ENCODE peak calls at places on chromosomes 7 and 10, in six cellular contexts. J is T-cell, Y is bronchial epithelial cell, O is fibroblast of pulmonary artery, K is NCI-H187, Z is iPS-NIHi11. I is an unnamed sample.

GRCh38 chr10:85667638-85668233 is 698.9 kb downstream of the GRID1 start:
- DNase-seq in J (no peak), Y (no peak), O (no peak), K (no peak), Z (peak; percentile 55), I (no peak)

GRCh38 chr10:84328303-84329093 is at the start of gene CCSER2:
- DNase-seq in J (peak; percentile 82), Y (peak; percentile 85), O (peak; percentile 96), K (peak; percentile 80), Z (peak; percentile 98), I (peak; percentile 99)

GRCh38 chr10:132518572-132519381 is 18.8 kb upstream of the INPP5A start:
- DNase-seq in J (no peak), Y (peak; percentile 40), O (no peak), K (peak; percentile 48), Z (peak; percentile 89), I (no peak)

GRCh38 chr10:129768437-129769355 is 195.4 kb downstream of the EBF3 start:
- DNase-seq in J (no peak), Y (no peak), O (no peak), K (no peak), Z (peak; percentile 82), I (peak; percentile 67)

GRCh38 chr10:84850826-84851225 is 522.4 kb downstream of the CCSER2 start:
- DNase-seq in J (no peak), Y (no peak), O (no peak), K (no peak), Z (no peak), I (no peak)

GRCh38 chr7:102883098-102883860 is 29.5 kb upstream of the LRRC17 start:
- DNase-seq in J (no peak), Y (peak; percentile 87), O (peak; percentile 62), K (no peak), Z (no peak), I (no peak)

GRCh38 chr10:27360581-27361172 is 120.1 kb upstream of the ACBD5 start:
- DNase-seq in J (peak; percentile 72), Y (peak; percentile 64), O (peak; percentile 88), K (peak; percentile 30), Z (peak; percentile 70), I (peak; percentile 82)

GRCh38 chr10:89391882-89392756 is at the start of gene IFIT1:
- DNase-seq in J (peak; percentile 17), Y (peak; percentile 85), O (peak; percentile 95), K (peak; percentile 2), Z (peak; percentile 73), I (no peak)

GRCh38 chr7:101172854-101173751 is 7.0 kb downstream of the NAT16 start:
- DNase-seq in J (no peak), Y (peak; percentile 68), O (peak; percentile 78), K (no peak), Z (peak; percentile 50), I (no peak)

GRCh38 chr7:80392229-80393169 is 119.4 kb downstream of the GNAT3 start:
- DNase-seq in J (no peak), Y (peak; percentile 56), O (peak; percentile 71), K (no peak), Z (no peak), I (no peak)

GRCh38 chr10:84264611-84265141 is 19.8 kb downstream of the RGR start:
- DNase-seq in J (peak; percentile 58), Y (peak; percentile 40), O (peak; percentile 70), K (peak; percentile 9), Z (peak; percentile 88), I (peak; percentile 81)

GRCh38 chr7:30920021-30920583 is 8.4 kb downstream of the AQP1 start:
- DNase-seq in J (no peak), Y (no peak), O (no peak), K (peak; percentile 65), Z (no peak), I (no peak)

GRCh38 chr7:23277359-23277989 is 21.7 kb upstream of the MALSU1 start:
- DNase-seq in J (no peak), Y (peak; percentile 67), O (peak; percentile 84), K (peak; percentile 47), Z (peak; percentile 60), I (no peak)

GRCh38 chr7:44696728-44697127 is 51.9 kb upstream of the ZMIZ2 start:
- DNase-seq in J (no peak), Y (no peak), O (no peak), K (no peak), Z (no peak), I (no peak)

GRCh38 chr10:52056296-52056695 is 257.8 kb upstream of the DKK1 start:
- DNase-seq in J (no peak), Y (no peak), O (no peak), K (no peak), Z (no peak), I (no peak)

GRCh38 chr7:158734861-158735260 is 30.3 kb upstream of the NCAPG2 start:
- DNase-seq in J (no peak), Y (peak; percentile 40), O (peak; percentile 51), K (no peak), Z (no peak), I (no peak)

GRCh38 chr10:72315611-72316385 is 38.9 kb downstream of the DNAJB12 start:
- DNase-seq in J (no peak), Y (peak; percentile 60), O (peak; percentile 92), K (no peak), Z (no peak), I (no peak)

GRCh38 chr10:63720689-63721088 is 199.5 kb downstream of the REEP3 start:
- DNase-seq in J (no peak), Y (no peak), O (no peak), K (no peak), Z (no peak), I (no peak)

GRCh38 chr7:76397409-76398183 is 11.9 kb downstream of the SSC4D start:
- DNase-seq in J (peak; percentile 71), Y (peak; percentile 40), O (peak; percentile 71), K (peak; percentile 65), Z (peak; percentile 88), I (peak; percentile 77)

GRCh38 chr7:99860281-99861127 is 16.3 kb downstream of the OR2AE1 start:
- DNase-seq in J (no peak), Y (peak; percentile 83), O (peak; percentile 32), K (no peak), Z (no peak), I (no peak)

GRCh38 chr10:132865236-132865635 is 77.1 kb downstream of the CFAP46 start:
- DNase-seq in J (no peak), Y (no peak), O (no peak), K (no peak), Z (no peak), I (peak; percentile 41)

I was measured in ecto neural progenitor cell.